ENCODE peak calls at places on chromosome 5, in eight cellular contexts. One of them, this sample, is unnamed.

GRCh38 chr5:6766558-6767191 is 53.4 kb downstream of the TENT4A start:
- DNase-seq in K562: no peak
- DNase-seq in mammary epithelial cell: peak
- DNase-seq in kidney epithelial cell: peak
- DNase-seq in GM12865: peak
- DNase-seq in stomach: peak
- DNase-seq in kidney: peak
- DNase-seq in spleen: peak
- DNase-seq in this sample: peak

GRCh38 chr5:72223371-72223770 is 96.7 kb downstream of the MRPS27 start:
- DNase-seq in kidney: no peak
- DNase-seq in mammary epithelial cell: no peak
- DNase-seq in stomach: no peak
- DNase-seq in kidney epithelial cell: no peak
- DNase-seq in spleen: no peak
- DNase-seq in K562: no peak
- DNase-seq in GM12865: no peak
- DNase-seq in this sample: no peak

GRCh38 chr5:55175781-55176175 is 2.8 kb upstream of the CDC20B start:
- DNase-seq in kidney: no peak
- DNase-seq in K562: no peak
- DNase-seq in stomach: no peak
- DNase-seq in spleen: no peak
- DNase-seq in kidney epithelial cell: no peak
- DNase-seq in mammary epithelial cell: no peak
- DNase-seq in GM12865: no peak
- DNase-seq in this sample: no peak

GRCh38 chr5:107570805-107571531 is 99.8 kb downstream of the EFNA5 start:
- DNase-seq in K562: no peak
- DNase-seq in stomach: peak
- DNase-seq in kidney: no peak
- DNase-seq in spleen: no peak
- DNase-seq in kidney epithelial cell: no peak
- DNase-seq in mammary epithelial cell: peak
- DNase-seq in GM12865: peak
- DNase-seq in this sample: no peak

GRCh38 chr5:88662801-88663360 is 220.1 kb downstream of the MEF2C start:
- DNase-seq in kidney: no peak
- DNase-seq in K562: no peak
- DNase-seq in spleen: no peak
- DNase-seq in kidney epithelial cell: no peak
- DNase-seq in mammary epithelial cell: no peak
- DNase-seq in stomach: no peak
- DNase-seq in GM12865: no peak
- DNase-seq in this sample: peak

GRCh38 chr5:67315082-67315801 is 118.6 kb upstream of the CD180 start:
- DNase-seq in K562: no peak
- DNase-seq in kidney: peak
- DNase-seq in kidney epithelial cell: peak
- DNase-seq in spleen: peak
- DNase-seq in mammary epithelial cell: peak
- DNase-seq in stomach: no peak
- DNase-seq in GM12865: no peak
- DNase-seq in this sample: peak

GRCh38 chr5:14035859-14036440 is 91.5 kb upstream of the DNAH5 start:
- DNase-seq in mammary epithelial cell: peak
- DNase-seq in GM12865: no peak
- DNase-seq in kidney: no peak
- DNase-seq in kidney epithelial cell: peak
- DNase-seq in K562: no peak
- DNase-seq in spleen: no peak
- DNase-seq in stomach: no peak
- DNase-seq in this sample: peak

GRCh38 chr5:158195811-158196210 is 336.9 kb upstream of the CLINT1 start:
- DNase-seq in mammary epithelial cell: no peak
- DNase-seq in kidney epithelial cell: no peak
- DNase-seq in kidney: no peak
- DNase-seq in GM12865: no peak
- DNase-seq in stomach: no peak
- DNase-seq in K562: no peak
- DNase-seq in spleen: no peak
- DNase-seq in this sample: no peak

GRCh38 chr5:142319560-142320426 is 5.0 kb downstream of the SPRY4 start:
- DNase-seq in mammary epithelial cell: peak
- DNase-seq in spleen: no peak
- DNase-seq in GM12865: no peak
- DNase-seq in kidney: no peak
- DNase-seq in K562: no peak
- DNase-seq in kidney epithelial cell: no peak
- DNase-seq in stomach: no peak
- DNase-seq in this sample: no peak

DNA sequence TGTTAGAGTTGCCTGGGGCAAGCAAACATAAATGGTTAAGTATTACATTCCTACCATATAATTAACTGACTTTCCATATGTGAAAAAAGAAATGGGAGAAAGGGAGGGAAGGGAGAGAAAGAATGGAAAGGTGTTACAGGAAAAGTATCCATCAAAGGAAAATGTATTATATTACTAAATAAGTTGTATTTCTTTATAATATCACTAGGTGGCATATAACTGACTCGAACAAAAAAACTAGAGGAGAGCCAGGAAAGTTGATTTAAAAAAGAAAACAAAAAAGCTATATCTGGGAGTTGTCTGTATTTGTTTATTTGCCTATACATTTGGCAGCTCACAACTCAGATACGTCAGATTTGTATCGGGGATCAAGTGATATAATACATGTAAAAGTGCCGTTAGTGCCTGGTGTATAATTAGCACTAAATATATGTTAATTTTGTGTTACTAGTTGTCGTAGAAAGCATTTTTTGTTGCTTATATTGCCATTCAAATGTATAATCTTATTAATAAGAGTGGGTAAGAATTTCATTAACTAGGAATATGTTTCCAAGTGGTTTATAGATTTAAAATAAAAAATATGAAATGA is 59.6 kb upstream of the ADAMTS19 start:
- DNase-seq in kidney: no peak
- DNase-seq in stomach: no peak
- DNase-seq in K562: no peak
- DNase-seq in spleen: no peak
- DNase-seq in kidney epithelial cell: no peak
- DNase-seq in mammary epithelial cell: no peak
- DNase-seq in GM12865: no peak
- DNase-seq in this sample: no peak
- TF ChIP-seq CTCF in kidney: no peak
- TF ChIP-seq CTCF in stomach: no peak
- TF ChIP-seq CTCF in K562: no peak
- TF ChIP-seq CTCF in spleen: no peak
- TF ChIP-seq CTCF in kidney epithelial cell: peak
- TF ChIP-seq CTCF in mammary epithelial cell: peak
- TF ChIP-seq CTCF in GM12865: no peak
- TF ChIP-seq CTCF in this sample: no peak

GRCh38 chr5:42148813-42149212 is 223.7 kb downstream of the FBXO4 start:
- DNase-seq in mammary epithelial cell: no peak
- DNase-seq in kidney epithelial cell: no peak
- DNase-seq in kidney: no peak
- DNase-seq in spleen: no peak
- DNase-seq in stomach: no peak
- DNase-seq in K562: no peak
- DNase-seq in GM12865: no peak
- DNase-seq in this sample: no peak
- H3K4me3 ChIP-seq in mammary epithelial cell: no peak
- H3K4me3 ChIP-seq in kidney epithelial cell: no peak
- H3K4me3 ChIP-seq in kidney: no peak
- H3K4me3 ChIP-seq in spleen: no peak
- H3K4me3 ChIP-seq in stomach: no peak
- H3K4me3 ChIP-seq in K562: no peak
- H3K4me3 ChIP-seq in GM12865: no peak
- H3K4me3 ChIP-seq in this sample: no peak

GRCh38 chr5:1732955-1733354 is 66.7 kb downstream of the MRPL36 start:
- DNase-seq in spleen: peak
- DNase-seq in GM12865: no peak
- DNase-seq in mammary epithelial cell: no peak
- DNase-seq in kidney: no peak
- DNase-seq in stomach: peak
- DNase-seq in K562: no peak
- DNase-seq in kidney epithelial cell: no peak
- DNase-seq in this sample: no peak
- TF ChIP-seq CTCF in spleen: no peak
- TF ChIP-seq CTCF in GM12865: no peak
- TF ChIP-seq CTCF in mammary epithelial cell: no peak
- TF ChIP-seq CTCF in kidney: no peak
- TF ChIP-seq CTCF in stomach: no peak
- TF ChIP-seq CTCF in K562: no peak
- TF ChIP-seq CTCF in kidney epithelial cell: no peak
- TF ChIP-seq CTCF in this sample: no peak

DNA sequence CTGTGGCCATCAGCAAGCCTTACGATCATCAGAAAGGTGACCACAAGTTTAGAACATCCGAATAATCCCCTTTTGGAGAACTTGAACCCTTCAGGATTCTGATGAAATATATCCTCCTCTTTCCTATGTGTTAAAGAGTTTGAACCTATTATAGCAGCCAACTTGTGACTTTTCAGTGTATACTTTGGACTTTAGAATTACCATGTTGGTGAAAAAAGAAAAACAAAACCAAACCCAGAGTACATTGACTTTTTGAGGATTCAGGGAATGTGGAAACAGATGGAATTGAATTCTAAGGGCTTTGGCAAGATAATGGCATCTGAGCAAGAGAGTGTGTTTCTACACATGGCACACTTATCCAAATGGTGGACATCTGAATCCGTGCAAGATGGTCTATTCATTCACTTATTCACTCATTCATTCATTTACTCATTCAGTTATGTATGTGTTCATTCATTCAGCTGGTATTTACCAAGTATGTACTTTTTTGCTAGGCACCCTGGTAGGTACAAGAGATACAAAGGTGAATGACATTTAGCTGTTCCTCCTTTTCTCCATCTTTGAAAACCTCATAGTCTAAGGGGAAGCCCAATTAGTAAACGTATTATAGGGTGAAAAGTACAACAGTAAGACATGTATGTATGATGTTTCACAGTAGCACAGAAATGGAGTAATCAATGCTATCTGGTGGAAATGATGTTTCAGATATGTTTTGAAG is 91.8 kb downstream of the PRDM6 start:
- DNase-seq in mammary epithelial cell: no peak
- DNase-seq in kidney: no peak
- DNase-seq in spleen: no peak
- DNase-seq in K562: no peak
- DNase-seq in kidney epithelial cell: no peak
- DNase-seq in GM12865: no peak
- DNase-seq in stomach: no peak
- DNase-seq in this sample: no peak
- H3K4me3 ChIP-seq in mammary epithelial cell: no peak
- H3K4me3 ChIP-seq in kidney: no peak
- H3K4me3 ChIP-seq in spleen: no peak
- H3K4me3 ChIP-seq in K562: no peak
- H3K4me3 ChIP-seq in kidney epithelial cell: no peak
- H3K4me3 ChIP-seq in GM12865: no peak
- H3K4me3 ChIP-seq in stomach: no peak
- H3K4me3 ChIP-seq in this sample: no peak

DNA sequence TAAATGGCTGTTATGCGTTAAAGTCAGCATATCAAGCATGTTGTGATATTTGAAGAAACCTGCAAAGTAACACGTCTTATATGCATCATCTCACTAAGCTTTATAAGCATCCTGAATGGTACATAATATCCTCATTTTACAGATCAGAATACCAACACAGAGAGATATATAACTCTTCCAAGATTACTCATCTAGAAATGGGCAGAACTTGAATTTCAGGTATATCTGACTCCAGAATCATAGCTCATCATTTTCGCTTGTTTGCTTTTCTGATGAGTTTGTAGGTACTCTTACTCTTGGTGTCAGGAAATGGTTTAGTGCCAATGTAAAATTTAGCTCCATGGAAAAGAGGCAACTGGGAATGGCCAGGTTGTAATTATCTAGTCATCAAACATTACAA is 232.3 kb upstream of the ANKH start:
- DNase-seq in kidney: no peak
- DNase-seq in mammary epithelial cell: no peak
- DNase-seq in kidney epithelial cell: no peak
- DNase-seq in K562: no peak
- DNase-seq in GM12865: no peak
- DNase-seq in spleen: no peak
- DNase-seq in stomach: no peak
- DNase-seq in this sample: no peak
- TF ChIP-seq CTCF in kidney: no peak
- TF ChIP-seq CTCF in mammary epithelial cell: no peak
- TF ChIP-seq CTCF in kidney epithelial cell: no peak
- TF ChIP-seq CTCF in K562: no peak
- TF ChIP-seq CTCF in GM12865: no peak
- TF ChIP-seq CTCF in spleen: no peak
- TF ChIP-seq CTCF in stomach: no peak
- TF ChIP-seq CTCF in this sample: no peak

GRCh38 chr5:120160120-120160895 is 303.8 kb upstream of the PRR16 start:
- DNase-seq in kidney epithelial cell: no peak
- DNase-seq in mammary epithelial cell: peak
- DNase-seq in spleen: no peak
- DNase-seq in stomach: no peak
- DNase-seq in GM12865: no peak
- DNase-seq in K562: no peak
- DNase-seq in kidney: no peak
- DNase-seq in this sample: peak
- H3K4me3 ChIP-seq in kidney epithelial cell: no peak
- H3K4me3 ChIP-seq in mammary epithelial cell: no peak
- H3K4me3 ChIP-seq in spleen: no peak
- H3K4me3 ChIP-seq in stomach: no peak
- H3K4me3 ChIP-seq in GM12865: no peak
- H3K4me3 ChIP-seq in K562: no peak
- H3K4me3 ChIP-seq in kidney: no peak
- H3K4me3 ChIP-seq in this sample: no peak

GRCh38 chr5:181043285-181044092 is 3.4 kb downstream of the BTNL9 start:
- DNase-seq in kidney: no peak
- DNase-seq in kidney epithelial cell: no peak
- DNase-seq in spleen: peak
- DNase-seq in mammary epithelial cell: no peak
- DNase-seq in GM12865: peak
- DNase-seq in stomach: no peak
- DNase-seq in K562: peak
- DNase-seq in this sample: no peak
- TF ChIP-seq CTCF in kidney: no peak
- TF ChIP-seq CTCF in kidney epithelial cell: no peak
- TF ChIP-seq CTCF in spleen: no peak
- TF ChIP-seq CTCF in mammary epithelial cell: peak
- TF ChIP-seq CTCF in GM12865: peak
- TF ChIP-seq CTCF in stomach: no peak
- TF ChIP-seq CTCF in K562: peak
- TF ChIP-seq CTCF in this sample: no peak

This sample was measured in astrocyte of the spinal cord.